ENCODE peak calls at places on chromosomes 3 and 15, in eight cellular contexts. V is stimulated activated CD4-positive, alpha-beta T cell treated with anti-CD3 and anti-CD28 coated beads, Interleukin-1b, Interleukin-23, amount 100 ng/mL, for 1 hour; K is T-helper 9 cell; N is MM.1S; E is lung microvascular endothelial cell; F is stimulated activated naive CD8-positive, alpha-beta T cell treated with anti-CD3 and anti-CD28 coated beads, Interleukin-15, amount 100 ng/mL, for 72 hours; Y is activated T-cell treated with anti-CD3 and anti-CD28 coated beads for 1 hour; L is NCI-H510A. S is an unnamed sample.

GRCh38 chr3:193982258-193982659 is 153.7 kb upstream of the HES1 start:
- DNase-seq in L (no peak), E (peak), V (no peak), F (no peak), K (no peak), N (no peak), Y (no peak), S (no peak)

GRCh38 chr3:102883515-102883914 is 448.7 kb downstream of the ZPLD1 start:
- DNase-seq in L (no peak), N (no peak), E (no peak), V (no peak), K (no peak), F (no peak), Y (no peak), S (no peak)

GRCh38 chr3:186598108-186598784 is 14.6 kb upstream of the AHSG start:
- DNase-seq in K (no peak), L (no peak), N (no peak), F (no peak), E (no peak), Y (no peak), V (no peak), S (no peak)

GRCh38 chr3:87461443-87461842 is 185.1 kb upstream of the POU1F1 start:
- DNase-seq in K (no peak), F (no peak), E (no peak), N (no peak), V (no peak), L (no peak), Y (no peak), S (no peak)

GRCh38 chr15:71775857-71776256 is 34.5 kb upstream of the NR2E3 start:
- DNase-seq in F (no peak), Y (no peak), V (no peak), E (no peak), N (no peak), K (no peak), L (no peak), S (no peak)

GRCh38 chr3:197801801-197802504 is 10.9 kb downstream of the LRCH3 start:
- DNase-seq in K (no peak), V (no peak), Y (no peak), E (peak), N (peak), F (no peak), L (no peak), S (no peak)

GRCh38 chr3:30659270-30660127 is 53.1 kb downstream of the TGFBR2 start:
- DNase-seq in E (peak), V (no peak), N (peak), K (no peak), F (no peak), L (no peak), Y (no peak), S (no peak)

GRCh38 chr15:92714457-92715401 is 59.2 kb upstream of the FAM174B start:
- DNase-seq in K (peak), F (peak), E (peak), N (peak), V (peak), Y (peak), L (peak), S (no peak)

GRCh38 chr3:157089455-157090221 is 70.3 kb downstream of the CCNL1 start:
- DNase-seq in V (peak), Y (no peak), K (peak), F (no peak), N (no peak), E (peak), L (no peak), S (no peak)

GRCh38 chr3:192957441-192957951 is 39.8 kb upstream of the MB21D2 start:
- DNase-seq in L (no peak), N (no peak), F (no peak), Y (no peak), E (peak), K (no peak), V (no peak), S (no peak)

GRCh38 chr3:166433060-166433459 is 595.8 kb upstream of the BCHE start:
- DNase-seq in Y (no peak), F (no peak), E (no peak), K (no peak), V (no peak), N (no peak), L (no peak), S (no peak)

GRCh38 chr15:29674661-29675533 is 147.4 kb downstream of the TJP1 start:
- DNase-seq in F (no peak), V (no peak), L (peak), K (no peak), E (peak), Y (no peak), N (no peak), S (no peak)

GRCh38 chr15:61621146-61621545 is 392.0 kb upstream of the RORA start:
- DNase-seq in V (no peak), F (peak), E (peak), L (peak), N (peak), Y (no peak), K (no peak), S (no peak)

GRCh38 chr3:38349684-38350359 is 3.2 kb downstream of the XYLB start:
- DNase-seq in V (no peak), Y (no peak), F (no peak), N (no peak), E (no peak), L (no peak), K (no peak), S (no peak)

GRCh38 chr15:89654847-89655805 is at the start of gene KIF7:
- DNase-seq in L (no peak), Y (no peak), V (no peak), F (peak), E (peak), K (no peak), N (no peak), S (no peak)

GRCh38 chr3:143280984-143281383 is 161.4 kb downstream of the CHST2 start:
- DNase-seq in L (no peak), F (no peak), N (no peak), K (no peak), V (no peak), Y (no peak), E (no peak), S (no peak)

GRCh38 chr3:32940726-32941125 is 10.7 kb upstream of the CCR4 start:
- DNase-seq in E (no peak), V (no peak), F (no peak), L (no peak), Y (no peak), N (no peak), K (no peak), S (no peak)

GRCh38 chr3:185688808-185689207 is 102.7 kb downstream of the SENP2 start:
- DNase-seq in F (no peak), K (no peak), E (peak), N (no peak), Y (no peak), L (no peak), V (no peak), S (no peak)

GRCh38 chr3:134652409-134652831 is 1.6 kb upstream of the KY start:
- DNase-seq in Y (no peak), F (no peak), L (no peak), K (no peak), E (no peak), N (no peak), V (no peak), S (peak)

GRCh38 chr3:23884481-23884880 is 32.3 kb downstream of the NKIRAS1 start:
- DNase-seq in L (no peak), E (no peak), N (no peak), F (no peak), V (no peak), K (no peak), Y (no peak), S (no peak)

GRCh38 chr3:192422321-192422997 is 304.9 kb downstream of the FGF12 start:
- DNase-seq in F (no peak), E (no peak), N (no peak), K (no peak), V (no peak), Y (no peak), L (no peak), S (no peak)

GRCh38 chr3:47867451-47868017 is 64.6 kb downstream of the DHX30 start:
- DNase-seq in V (no peak), E (no peak), L (no peak), F (no peak), N (no peak), K (no peak), Y (no peak), S (no peak)

GRCh38 chr3:81764665-81765064 is 3.2 kb upstream of the GBE1 start:
- DNase-seq in V (no peak), K (no peak), L (no peak), Y (no peak), E (no peak), F (no peak), N (no peak), S (no peak)

GRCh38 chr15:33242165-33242564 is 47.7 kb upstream of the FMN1 start:
- DNase-seq in V (no peak), N (no peak), F (no peak), E (no peak), Y (no peak), L (no peak), K (no peak), S (no peak)

GRCh38 chr3:119723022-119723421 is 20.2 kb downstream of the CFAP91 start:
- DNase-seq in Y (no peak), K (no peak), N (no peak), F (no peak), L (no peak), V (no peak), E (no peak), S (no peak)

GRCh38 chr3:160401301-160402095 is 2.0 kb downstream of the SMC4 start:
- DNase-seq in Y (no peak), F (no peak), V (no peak), N (peak), L (no peak), E (peak), K (no peak), S (no peak)

GRCh38 chr3:158791259-158791920 is 10.5 kb upstream of the MFSD1 start:
- DNase-seq in L (no peak), Y (no peak), K (no peak), F (peak), N (peak), E (peak), V (no peak), S (no peak)

GRCh38 chr3:79729096-79729495 is 38.7 kb downstream of the ROBO1 start:
- DNase-seq in F (no peak), N (no peak), K (no peak), V (no peak), L (no peak), Y (no peak), E (peak), S (no peak)

GRCh38 chr3:181630873-181631272 is 80.9 kb upstream of the SOX2 start:
- DNase-seq in L (no peak), V (no peak), K (no peak), Y (no peak), N (no peak), E (no peak), F (no peak), S (no peak)

GRCh38 chr3:108453541-108454057 is 56.8 kb downstream of the MYH15 start:
- DNase-seq in N (no peak), L (no peak), Y (no peak), V (no peak), E (no peak), F (no peak), K (no peak), S (no peak)

GRCh38 chr3:74739242-74739641 is 124.8 kb upstream of the CNTN3 start:
- DNase-seq in L (no peak), E (no peak), N (no peak), F (no peak), K (no peak), Y (no peak), V (no peak), S (no peak)

S was measured in LNCaP clone FGC.